ENCODE peak calls at places on chromosomes 12 and 14, in five cellular contexts. K, C, D, Z and F are unnamed samples.

GRCh38 chr14:77098470-77099353 is 654 bp downstream of the CIPC start:
- DNase-seq in K (peak), C (peak), D (no peak), Z (no peak), F (no peak)

GRCh38 chr14:60723218-60724079 is 702 bp downstream of the SIX4 start:
- DNase-seq in K (peak), C (peak), D (peak), Z (peak), F (peak)

GRCh38 chr12:122064034-122064777 is 14.3 kb upstream of the MLXIP start:
- DNase-seq in K (peak), C (peak), D (peak), Z (peak), F (peak)

GRCh38 chr12:124177276-124177950 is 117.5 kb upstream of the RFLNA start:
- DNase-seq in K (no peak), C (no peak), D (no peak), Z (no peak), F (no peak)

GRCh38 chr12:48961331-48961730 is 4.0 kb upstream of the ARF3 start:
- DNase-seq in K (no peak), C (no peak), D (no peak), Z (no peak), F (no peak)

GRCh38 chr12:2801044-2801783 is 6.4 kb downstream of the FKBP4 start:
- DNase-seq in K (no peak), C (no peak), D (no peak), Z (no peak), F (no peak)

GRCh38 chr12:124852329-124852831 is 11.3 kb downstream of the SCARB1 start:
- DNase-seq in K (peak), C (no peak), D (peak), Z (no peak), F (peak)

GRCh38 chr14:89617471-89618291 is 200.6 kb upstream of the FOXN3 start:
- DNase-seq in K (no peak), C (peak), D (peak), Z (peak), F (no peak)

GRCh38 chr14:74892745-74893144 is 11.0 kb downstream of the DLST start:
- DNase-seq in K (no peak), C (no peak), D (no peak), Z (no peak), F (no peak)

GRCh38 chr14:100170880-100171279 is 11.4 kb upstream of the DEGS2 start:
- DNase-seq in K (no peak), C (no peak), D (no peak), Z (no peak), F (no peak)

GRCh38 chr14:104082807-104083206 is 2.7 kb upstream of the ASPG start:
- DNase-seq in K (peak), C (no peak), D (no peak), Z (no peak), F (no peak)

GRCh38 chr14:95892142-95892541 is 15.5 kb downstream of the TUNAR start:
- DNase-seq in K (no peak), C (no peak), D (no peak), Z (no peak), F (no peak)

GRCh38 chr12:96056646-96057455 is 21.5 kb upstream of the LTA4H start:
- DNase-seq in K (no peak), C (no peak), D (no peak), Z (no peak), F (no peak)